ENCODE peak calls at places on chromosomes 2 and 18, in four cellular contexts. S is Ammon's horn, M is activated gamma-delta T cell, U is activated T-cell treated with anti-CD3 and anti-CD28 coated beads for 4 hours. C is an unnamed sample.

GRCh38 chr2:45102141-45102540 is 92.9 kb upstream of the SIX2 start:
- DNase-seq in M (no peak), U (no peak), S (no peak), C (no peak)

GRCh38 chr2:85237849-85238570 is 89.8 kb downstream of the TGOLN2 start:
- DNase-seq in M (no peak), S (no peak), U (no peak), C (no peak)

GRCh38 chr18:22465859-22466602 is 48.3 kb upstream of the CTAGE1 start:
- DNase-seq in U (no peak), M (no peak), S (no peak), C (no peak)

GRCh38 chr18:77101410-77102245 is 31.0 kb downstream of the MBP start:
- DNase-seq in M (peak; percentile 28), U (no peak), S (peak; percentile 61), C (peak; percentile 65)

GRCh38 chr18:55421612-55422381 is 166.2 kb downstream of the TCF4 start:
- DNase-seq in U (no peak), M (no peak), S (peak; percentile 77), C (no peak)

GRCh38 chr2:234981197-234982095 is 29.6 kb downstream of the SH3BP4 start:
- DNase-seq in S (peak; percentile 55), M (no peak), U (no peak), C (no peak)

GRCh38 chr18:13800505-13801259 is 23.3 kb upstream of the MC5R start:
- DNase-seq in M (no peak), S (peak; percentile 71), U (no peak), C (peak; percentile 58)

GRCh38 chr18:596288-596881 is 403 bp upstream of the CLUL1 start:
- DNase-seq in S (no peak), M (no peak), U (no peak), C (peak; percentile 75)

GRCh38 chr18:62716679-62717058 is 1.3 kb downstream of the PHLPP1 start:
- DNase-seq in S (peak; percentile 46), M (peak; percentile 50), U (peak; percentile 14), C (peak; percentile 83)